ENCODE peak calls at places on chromosome 19, in seven cellular contexts. One of them, this sample, is unnamed.

GRCh38 chr19:15469513-15470297 is 5.4 kb upstream of the RASAL3 start:
- DNase-seq in tibial artery: no peak
- DNase-seq in foreskin fibroblast: no peak
- DNase-seq in aorta: peak
- DNase-seq in stimulated activated CD8-positive, alpha-beta memory T cell treated with anti-CD3 and anti-CD28 coated beads, Interleukin-4, amount 100 ng/mL, for 4 hours: no peak
- DNase-seq in Right ventricle myocardium superior: no peak
- DNase-seq in brain microvascular endothelial cell: no peak
- DNase-seq in this sample: no peak

GRCh38 chr19:49579193-49579592 is 1.2 kb downstream of the NOSIP start:
- DNase-seq in tibial artery: no peak
- DNase-seq in foreskin fibroblast: no peak
- DNase-seq in aorta: no peak
- DNase-seq in stimulated activated CD8-positive, alpha-beta memory T cell treated with anti-CD3 and anti-CD28 coated beads, Interleukin-4, amount 100 ng/mL, for 4 hours: no peak
- DNase-seq in Right ventricle myocardium superior: no peak
- DNase-seq in brain microvascular endothelial cell: no peak
- DNase-seq in this sample: no peak

GRCh38 chr19:3743486-3743885 is 18.0 kb downstream of the APBA3 start:
- DNase-seq in tibial artery: no peak
- DNase-seq in foreskin fibroblast: peak
- DNase-seq in aorta: no peak
- DNase-seq in stimulated activated CD8-positive, alpha-beta memory T cell treated with anti-CD3 and anti-CD28 coated beads, Interleukin-4, amount 100 ng/mL, for 4 hours: no peak
- DNase-seq in Right ventricle myocardium superior: no peak
- DNase-seq in brain microvascular endothelial cell: peak
- DNase-seq in this sample: no peak

GRCh38 chr19:48806818-48807589 is 3.8 kb downstream of the BCAT2 start:
- DNase-seq in tibial artery: no peak
- DNase-seq in foreskin fibroblast: peak
- DNase-seq in aorta: no peak
- DNase-seq in stimulated activated CD8-positive, alpha-beta memory T cell treated with anti-CD3 and anti-CD28 coated beads, Interleukin-4, amount 100 ng/mL, for 4 hours: no peak
- DNase-seq in Right ventricle myocardium superior: no peak
- DNase-seq in brain microvascular endothelial cell: no peak
- DNase-seq in this sample: no peak

GRCh38 chr19:10516064-10516385 is 1.2 kb downstream of the S1PR5 start:
- DNase-seq in tibial artery: no peak
- DNase-seq in foreskin fibroblast: no peak
- DNase-seq in aorta: no peak
- DNase-seq in stimulated activated CD8-positive, alpha-beta memory T cell treated with anti-CD3 and anti-CD28 coated beads, Interleukin-4, amount 100 ng/mL, for 4 hours: no peak
- DNase-seq in Right ventricle myocardium superior: no peak
- DNase-seq in brain microvascular endothelial cell: no peak
- DNase-seq in this sample: no peak

GRCh38 chr19:17329061-17329767 is 5.4 kb downstream of the ANO8 start:
- DNase-seq in tibial artery: no peak
- DNase-seq in foreskin fibroblast: no peak
- DNase-seq in aorta: no peak
- DNase-seq in stimulated activated CD8-positive, alpha-beta memory T cell treated with anti-CD3 and anti-CD28 coated beads, Interleukin-4, amount 100 ng/mL, for 4 hours: no peak
- DNase-seq in Right ventricle myocardium superior: no peak
- DNase-seq in brain microvascular endothelial cell: no peak
- DNase-seq in this sample: no peak

GRCh38 chr19:3098141-3098514 is 4.0 kb downstream of the GNA11 start:
- DNase-seq in tibial artery: no peak
- DNase-seq in foreskin fibroblast: no peak
- DNase-seq in aorta: peak
- DNase-seq in stimulated activated CD8-positive, alpha-beta memory T cell treated with anti-CD3 and anti-CD28 coated beads, Interleukin-4, amount 100 ng/mL, for 4 hours: no peak
- DNase-seq in Right ventricle myocardium superior: peak
- DNase-seq in brain microvascular endothelial cell: no peak
- DNase-seq in this sample: no peak

GRCh38 chr19:36973021-36973843 is 57.1 kb downstream of the ZNF568 start:
- DNase-seq in tibial artery: peak
- DNase-seq in foreskin fibroblast: peak
- DNase-seq in aorta: peak
- DNase-seq in stimulated activated CD8-positive, alpha-beta memory T cell treated with anti-CD3 and anti-CD28 coated beads, Interleukin-4, amount 100 ng/mL, for 4 hours: peak
- DNase-seq in Right ventricle myocardium superior: peak
- DNase-seq in brain microvascular endothelial cell: peak
- DNase-seq in this sample: peak

GRCh38 chr19:4760285-4760650 is 31.3 kb upstream of the FEM1A start:
- DNase-seq in tibial artery: no peak
- DNase-seq in foreskin fibroblast: no peak
- DNase-seq in aorta: no peak
- DNase-seq in stimulated activated CD8-positive, alpha-beta memory T cell treated with anti-CD3 and anti-CD28 coated beads, Interleukin-4, amount 100 ng/mL, for 4 hours: no peak
- DNase-seq in Right ventricle myocardium superior: no peak
- DNase-seq in brain microvascular endothelial cell: no peak
- DNase-seq in this sample: no peak

GRCh38 chr19:48565090-48565489 is 13.1 kb downstream of the SULT2B1 start:
- DNase-seq in tibial artery: no peak
- DNase-seq in foreskin fibroblast: peak
- DNase-seq in aorta: no peak
- DNase-seq in stimulated activated CD8-positive, alpha-beta memory T cell treated with anti-CD3 and anti-CD28 coated beads, Interleukin-4, amount 100 ng/mL, for 4 hours: no peak
- DNase-seq in Right ventricle myocardium superior: no peak
- DNase-seq in brain microvascular endothelial cell: peak
- DNase-seq in this sample: no peak

GRCh38 chr19:20928371-20928770 is 5.3 kb downstream of the ZNF85 start:
- DNase-seq in tibial artery: no peak
- DNase-seq in foreskin fibroblast: peak
- DNase-seq in aorta: no peak
- DNase-seq in stimulated activated CD8-positive, alpha-beta memory T cell treated with anti-CD3 and anti-CD28 coated beads, Interleukin-4, amount 100 ng/mL, for 4 hours: no peak
- DNase-seq in Right ventricle myocardium superior: no peak
- DNase-seq in brain microvascular endothelial cell: peak
- DNase-seq in this sample: no peak

GRCh38 chr19:46761418-46761831 is 15.2 kb upstream of the STRN4 start:
- DNase-seq in tibial artery: no peak
- DNase-seq in foreskin fibroblast: peak
- DNase-seq in aorta: no peak
- DNase-seq in stimulated activated CD8-positive, alpha-beta memory T cell treated with anti-CD3 and anti-CD28 coated beads, Interleukin-4, amount 100 ng/mL, for 4 hours: no peak
- DNase-seq in Right ventricle myocardium superior: no peak
- DNase-seq in brain microvascular endothelial cell: no peak
- DNase-seq in this sample: no peak

GRCh38 chr19:47742636-47743035 is 2.7 kb upstream of the NOP53 start:
- DNase-seq in tibial artery: no peak
- DNase-seq in foreskin fibroblast: peak
- DNase-seq in aorta: peak
- DNase-seq in stimulated activated CD8-positive, alpha-beta memory T cell treated with anti-CD3 and anti-CD28 coated beads, Interleukin-4, amount 100 ng/mL, for 4 hours: no peak
- DNase-seq in Right ventricle myocardium superior: no peak
- DNase-seq in brain microvascular endothelial cell: no peak
- DNase-seq in this sample: no peak

GRCh38 chr19:46979103-46979769 is 40.4 kb upstream of the NPAS1 start:
- DNase-seq in tibial artery: no peak
- DNase-seq in foreskin fibroblast: no peak
- DNase-seq in aorta: no peak
- DNase-seq in stimulated activated CD8-positive, alpha-beta memory T cell treated with anti-CD3 and anti-CD28 coated beads, Interleukin-4, amount 100 ng/mL, for 4 hours: no peak
- DNase-seq in Right ventricle myocardium superior: no peak
- DNase-seq in brain microvascular endothelial cell: no peak
- DNase-seq in this sample: peak

GRCh38 chr19:9936151-9937000 is at the start of gene OLFM2:
- DNase-seq in tibial artery: no peak
- DNase-seq in foreskin fibroblast: no peak
- DNase-seq in aorta: no peak
- DNase-seq in stimulated activated CD8-positive, alpha-beta memory T cell treated with anti-CD3 and anti-CD28 coated beads, Interleukin-4, amount 100 ng/mL, for 4 hours: peak
- DNase-seq in Right ventricle myocardium superior: peak
- DNase-seq in brain microvascular endothelial cell: no peak
- DNase-seq in this sample: no peak

GRCh38 chr19:38526430-38526829 is 91.3 kb downstream of the MAP4K1 start:
- DNase-seq in tibial artery: no peak
- DNase-seq in foreskin fibroblast: no peak
- DNase-seq in aorta: no peak
- DNase-seq in stimulated activated CD8-positive, alpha-beta memory T cell treated with anti-CD3 and anti-CD28 coated beads, Interleukin-4, amount 100 ng/mL, for 4 hours: no peak
- DNase-seq in Right ventricle myocardium superior: no peak
- DNase-seq in brain microvascular endothelial cell: no peak
- DNase-seq in this sample: no peak

GRCh38 chr19:29260477-29261317 is 47.7 kb upstream of the UQCRFS1 start:
- DNase-seq in tibial artery: no peak
- DNase-seq in foreskin fibroblast: peak
- DNase-seq in aorta: no peak
- DNase-seq in stimulated activated CD8-positive, alpha-beta memory T cell treated with anti-CD3 and anti-CD28 coated beads, Interleukin-4, amount 100 ng/mL, for 4 hours: no peak
- DNase-seq in Right ventricle myocardium superior: no peak
- DNase-seq in brain microvascular endothelial cell: no peak
- DNase-seq in this sample: no peak

GRCh38 chr19:5393088-5393487 is 52.5 kb upstream of the PTPRS start:
- DNase-seq in tibial artery: no peak
- DNase-seq in foreskin fibroblast: no peak
- DNase-seq in aorta: no peak
- DNase-seq in stimulated activated CD8-positive, alpha-beta memory T cell treated with anti-CD3 and anti-CD28 coated beads, Interleukin-4, amount 100 ng/mL, for 4 hours: no peak
- DNase-seq in Right ventricle myocardium superior: no peak
- DNase-seq in brain microvascular endothelial cell: no peak
- DNase-seq in this sample: no peak

GRCh38 chr19:53511933-53512374 is 26.0 kb upstream of the ZNF331 start:
- DNase-seq in tibial artery: peak
- DNase-seq in foreskin fibroblast: peak
- DNase-seq in aorta: peak
- DNase-seq in stimulated activated CD8-positive, alpha-beta memory T cell treated with anti-CD3 and anti-CD28 coated beads, Interleukin-4, amount 100 ng/mL, for 4 hours: peak
- DNase-seq in Right ventricle myocardium superior: peak
- DNase-seq in brain microvascular endothelial cell: peak
- DNase-seq in this sample: peak

GRCh38 chr19:50639121-50640112 is at the start of gene SYT3:
- DNase-seq in tibial artery: no peak
- DNase-seq in foreskin fibroblast: peak
- DNase-seq in aorta: peak
- DNase-seq in stimulated activated CD8-positive, alpha-beta memory T cell treated with anti-CD3 and anti-CD28 coated beads, Interleukin-4, amount 100 ng/mL, for 4 hours: peak
- DNase-seq in Right ventricle myocardium superior: peak
- DNase-seq in brain microvascular endothelial cell: peak
- DNase-seq in this sample: no peak

GRCh38 chr19:42472402-42473147 is 29.8 kb upstream of the CXCL17 start:
- DNase-seq in tibial artery: no peak
- DNase-seq in foreskin fibroblast: no peak
- DNase-seq in aorta: no peak
- DNase-seq in stimulated activated CD8-positive, alpha-beta memory T cell treated with anti-CD3 and anti-CD28 coated beads, Interleukin-4, amount 100 ng/mL, for 4 hours: no peak
- DNase-seq in Right ventricle myocardium superior: no peak
- DNase-seq in brain microvascular endothelial cell: no peak
- DNase-seq in this sample: no peak

GRCh38 chr19:41192574-41193419 is at the start of gene CYP2S1:
- DNase-seq in tibial artery: no peak
- DNase-seq in foreskin fibroblast: peak
- DNase-seq in aorta: no peak
- DNase-seq in stimulated activated CD8-positive, alpha-beta memory T cell treated with anti-CD3 and anti-CD28 coated beads, Interleukin-4, amount 100 ng/mL, for 4 hours: no peak
- DNase-seq in Right ventricle myocardium superior: no peak
- DNase-seq in brain microvascular endothelial cell: no peak
- DNase-seq in this sample: no peak

GRCh38 chr19:34503546-34504272 is 22.2 kb downstream of the WTIP start:
- DNase-seq in tibial artery: peak
- DNase-seq in foreskin fibroblast: no peak
- DNase-seq in aorta: no peak
- DNase-seq in stimulated activated CD8-positive, alpha-beta memory T cell treated with anti-CD3 and anti-CD28 coated beads, Interleukin-4, amount 100 ng/mL, for 4 hours: no peak
- DNase-seq in Right ventricle myocardium superior: no peak
- DNase-seq in brain microvascular endothelial cell: no peak
- DNase-seq in this sample: no peak

GRCh38 chr19:42284641-42285341 is 15.7 kb downstream of the CIC start:
- DNase-seq in tibial artery: no peak
- DNase-seq in foreskin fibroblast: no peak
- DNase-seq in aorta: peak
- DNase-seq in stimulated activated CD8-positive, alpha-beta memory T cell treated with anti-CD3 and anti-CD28 coated beads, Interleukin-4, amount 100 ng/mL, for 4 hours: no peak
- DNase-seq in Right ventricle myocardium superior: peak
- DNase-seq in brain microvascular endothelial cell: no peak
- DNase-seq in this sample: peak

GRCh38 chr19:30861896-30862295 is 487.3 kb downstream of the TSHZ3 start:
- DNase-seq in tibial artery: no peak
- DNase-seq in foreskin fibroblast: no peak
- DNase-seq in aorta: no peak
- DNase-seq in stimulated activated CD8-positive, alpha-beta memory T cell treated with anti-CD3 and anti-CD28 coated beads, Interleukin-4, amount 100 ng/mL, for 4 hours: no peak
- DNase-seq in Right ventricle myocardium superior: no peak
- DNase-seq in brain microvascular endothelial cell: no peak
- DNase-seq in this sample: no peak

GRCh38 chr19:34066007-34066656 is 106.2 kb upstream of the LSM14A start:
- DNase-seq in tibial artery: no peak
- DNase-seq in foreskin fibroblast: no peak
- DNase-seq in aorta: no peak
- DNase-seq in stimulated activated CD8-positive, alpha-beta memory T cell treated with anti-CD3 and anti-CD28 coated beads, Interleukin-4, amount 100 ng/mL, for 4 hours: no peak
- DNase-seq in Right ventricle myocardium superior: no peak
- DNase-seq in brain microvascular endothelial cell: no peak
- DNase-seq in this sample: no peak

GRCh38 chr19:17348700-17349099 is 11.3 kb downstream of the GTPBP3 start:
- DNase-seq in tibial artery: peak
- DNase-seq in foreskin fibroblast: peak
- DNase-seq in aorta: peak
- DNase-seq in stimulated activated CD8-positive, alpha-beta memory T cell treated with anti-CD3 and anti-CD28 coated beads, Interleukin-4, amount 100 ng/mL, for 4 hours: no peak
- DNase-seq in Right ventricle myocardium superior: peak
- DNase-seq in brain microvascular endothelial cell: peak
- DNase-seq in this sample: no peak

GRCh38 chr19:13164370-13165090 is 14.3 kb downstream of the IER2 start:
- DNase-seq in tibial artery: no peak
- DNase-seq in foreskin fibroblast: peak
- DNase-seq in aorta: peak
- DNase-seq in stimulated activated CD8-positive, alpha-beta memory T cell treated with anti-CD3 and anti-CD28 coated beads, Interleukin-4, amount 100 ng/mL, for 4 hours: no peak
- DNase-seq in Right ventricle myocardium superior: peak
- DNase-seq in brain microvascular endothelial cell: no peak
- DNase-seq in this sample: no peak

GRCh38 chr19:2494447-2495129 is 18.7 kb downstream of the GADD45B start:
- DNase-seq in tibial artery: peak
- DNase-seq in foreskin fibroblast: peak
- DNase-seq in aorta: peak
- DNase-seq in stimulated activated CD8-positive, alpha-beta memory T cell treated with anti-CD3 and anti-CD28 coated beads, Interleukin-4, amount 100 ng/mL, for 4 hours: no peak
- DNase-seq in Right ventricle myocardium superior: peak
- DNase-seq in brain microvascular endothelial cell: peak
- DNase-seq in this sample: peak